ENCODE peak calls at places on chromosomes 13 and 19, in five cellular contexts. One of them, this sample, is unnamed.

GRCh38 chr19:5873617-5874199 is 3.4 kb upstream of the FUT5 start:
- DNase-seq in GM23248: no peak
- DNase-seq in H1: no peak
- DNase-seq in endodermal cell: no peak
- DNase-seq in mesenchymal stem cell: no peak
- DNase-seq in this sample: no peak

GRCh38 chr13:110323172-110323851 is 16.2 kb downstream of the COL4A2 start:
- DNase-seq in GM23248: peak; percentile 86
- DNase-seq in H1: no peak
- DNase-seq in mesenchymal stem cell: peak; percentile 81
- DNase-seq in endodermal cell: peak; percentile 71
- DNase-seq in this sample: no peak

GRCh38 chr19:33434886-33435705 is 61.6 kb downstream of the CEBPG start:
- DNase-seq in mesenchymal stem cell: peak; percentile 48
- DNase-seq in H1: no peak
- DNase-seq in endodermal cell: no peak
- DNase-seq in GM23248: peak; percentile 60
- DNase-seq in this sample: no peak

GRCh38 chr13:26957163-26957562 is 196.6 kb upstream of the GPR12 start:
- DNase-seq in mesenchymal stem cell: no peak
- DNase-seq in GM23248: no peak
- DNase-seq in H1: no peak
- DNase-seq in endodermal cell: no peak
- DNase-seq in this sample: no peak

GRCh38 chr13:21436582-21436981 is 22.5 kb downstream of the ZDHHC20 start:
- DNase-seq in H1: no peak
- DNase-seq in GM23248: no peak
- DNase-seq in mesenchymal stem cell: no peak
- DNase-seq in endodermal cell: no peak
- DNase-seq in this sample: no peak

GRCh38 chr19:19185853-19186728 is 5.9 kb downstream of the BORCS8 start:
- DNase-seq in GM23248: peak; percentile 51
- DNase-seq in endodermal cell: peak; percentile 96
- DNase-seq in mesenchymal stem cell: peak; percentile 54
- DNase-seq in H1: peak; percentile 92
- DNase-seq in this sample: peak; percentile 15

GRCh38 chr13:26964278-26965057 is 203.9 kb upstream of the GPR12 start:
- DNase-seq in GM23248: peak; percentile 14
- DNase-seq in H1: no peak
- DNase-seq in endodermal cell: no peak
- DNase-seq in mesenchymal stem cell: peak; percentile 43
- DNase-seq in this sample: no peak

GRCh38 chr19:6577410-6578125 is 13.4 kb downstream of the CD70 start:
- DNase-seq in mesenchymal stem cell: no peak
- DNase-seq in H1: no peak
- DNase-seq in endodermal cell: no peak
- DNase-seq in GM23248: no peak
- DNase-seq in this sample: peak; percentile 12

GRCh38 chr19:44308011-44308410 is 3.2 kb upstream of the ZNF235 start:
- DNase-seq in endodermal cell: no peak
- DNase-seq in mesenchymal stem cell: no peak
- DNase-seq in H1: no peak
- DNase-seq in GM23248: peak; percentile 78
- DNase-seq in this sample: no peak

GRCh38 chr13:29543230-29544215 is 52.0 kb downstream of the SLC7A1 start:
- DNase-seq in endodermal cell: peak; percentile 71
- DNase-seq in mesenchymal stem cell: peak; percentile 85
- DNase-seq in GM23248: peak; percentile 39
- DNase-seq in H1: no peak
- DNase-seq in this sample: no peak

GRCh38 chr19:37218592-37218935 is 550 bp downstream of the ZNF383 start:
- DNase-seq in endodermal cell: no peak
- DNase-seq in GM23248: peak; percentile 79
- DNase-seq in H1: no peak
- DNase-seq in mesenchymal stem cell: peak; percentile 82
- DNase-seq in this sample: no peak

GRCh38 chr19:11288349-11288748 is 7.6 kb upstream of the TSPAN16 start:
- DNase-seq in mesenchymal stem cell: peak; percentile 44
- DNase-seq in endodermal cell: no peak
- DNase-seq in H1: no peak
- DNase-seq in GM23248: peak; percentile 56
- DNase-seq in this sample: peak; percentile 38

GRCh38 chr13:27631665-27632064 is 10.0 kb downstream of the POLR1D start:
- DNase-seq in mesenchymal stem cell: no peak
- DNase-seq in H1: no peak
- DNase-seq in endodermal cell: no peak
- DNase-seq in GM23248: no peak
- DNase-seq in this sample: no peak

GRCh38 chr19:48497728-48498575 is 13.7 kb downstream of the LMTK3 start:
- DNase-seq in mesenchymal stem cell: no peak
- DNase-seq in H1: no peak
- DNase-seq in endodermal cell: no peak
- DNase-seq in GM23248: no peak
- DNase-seq in this sample: no peak

GRCh38 chr19:7789447-7789846 is 26.4 kb downstream of the CLEC4M start:
- DNase-seq in GM23248: no peak
- DNase-seq in endodermal cell: peak; percentile 89
- DNase-seq in mesenchymal stem cell: no peak
- DNase-seq in H1: peak; percentile 89
- DNase-seq in this sample: no peak

GRCh38 chr13:35855531-35856019 is 275.6 kb downstream of the DCLK1 start:
- DNase-seq in endodermal cell: peak; percentile 96
- DNase-seq in mesenchymal stem cell: no peak
- DNase-seq in H1: peak; percentile 66
- DNase-seq in GM23248: peak; percentile 52
- DNase-seq in this sample: no peak

GRCh38 chr13:112443191-112444000 is 67.2 kb downstream of the SPACA7 start:
- DNase-seq in H1: peak; percentile 81
- DNase-seq in endodermal cell: peak; percentile 76
- DNase-seq in GM23248: peak; percentile 35
- DNase-seq in mesenchymal stem cell: no peak
- DNase-seq in this sample: no peak

GRCh38 chr19:30447276-30447870 is 75.2 kb downstream of the ZNF536 start:
- DNase-seq in GM23248: peak; percentile 51
- DNase-seq in endodermal cell: no peak
- DNase-seq in mesenchymal stem cell: no peak
- DNase-seq in H1: no peak
- DNase-seq in this sample: no peak
- H3K9ac ChIP-seq in GM23248: no peak overlapping the region
- H3K9ac ChIP-seq in endodermal cell: no peak overlapping the region
- H3K9ac ChIP-seq in mesenchymal stem cell: no peak overlapping the region
- H3K9ac ChIP-seq in H1: no peak overlapping the region
- H3K9ac ChIP-seq in this sample: no peak overlapping the region

GRCh38 chr19:46349311-46349993 is 2.6 kb downstream of the PPP5C start:
- DNase-seq in H1: no peak
- DNase-seq in GM23248: no peak
- DNase-seq in mesenchymal stem cell: no peak
- DNase-seq in endodermal cell: no peak
- DNase-seq in this sample: no peak
- H3K9ac ChIP-seq in H1: no peak overlapping the region
- H3K9ac ChIP-seq in GM23248: no peak overlapping the region
- H3K9ac ChIP-seq in mesenchymal stem cell: peak overlapping the region; percentile 45
- H3K9ac ChIP-seq in endodermal cell: no peak overlapping the region
- H3K9ac ChIP-seq in this sample: no peak overlapping the region

GRCh38 chr19:35937345-35938281 is 1.4 kb downstream of the LRFN3 start:
- DNase-seq in mesenchymal stem cell: no peak
- DNase-seq in H1: no peak
- DNase-seq in endodermal cell: peak; percentile 57
- DNase-seq in GM23248: peak; percentile 18
- DNase-seq in this sample: no peak
- H3K9ac ChIP-seq in mesenchymal stem cell: peak overlapping the region; percentile 89
- H3K9ac ChIP-seq in H1: no peak overlapping the region
- H3K9ac ChIP-seq in endodermal cell: peak overlapping the region; percentile 71
- H3K9ac ChIP-seq in GM23248: peak overlapping the region; percentile 82
- H3K9ac ChIP-seq in this sample: no peak overlapping the region

DNA sequence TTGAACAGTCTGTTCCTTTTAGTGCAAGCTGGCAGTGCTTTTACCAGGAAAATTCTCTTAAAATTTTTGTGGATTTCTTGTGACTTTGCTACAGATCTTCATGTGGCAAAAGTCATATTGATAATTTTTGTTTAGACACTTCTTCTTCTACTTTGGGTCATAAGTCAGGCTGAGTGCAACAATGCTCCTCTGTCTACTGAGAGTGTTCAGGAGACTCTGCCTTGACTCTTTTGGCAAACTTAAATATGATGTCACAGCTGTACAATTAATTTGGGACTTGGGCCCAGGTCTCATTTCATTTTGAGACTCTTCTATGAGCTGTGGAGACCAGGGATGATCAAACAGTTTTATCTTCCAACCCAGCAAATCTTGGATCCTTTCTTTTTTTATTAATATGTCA is 19.7 kb upstream of the IPO5 start:
- DNase-seq in mesenchymal stem cell: no peak
- DNase-seq in GM23248: no peak
- DNase-seq in H1: no peak
- DNase-seq in endodermal cell: no peak
- DNase-seq in this sample: no peak
- H3K9ac ChIP-seq in mesenchymal stem cell: no peak overlapping the region
- H3K9ac ChIP-seq in GM23248: no peak overlapping the region
- H3K9ac ChIP-seq in H1: no peak overlapping the region
- H3K9ac ChIP-seq in endodermal cell: no peak overlapping the region
- H3K9ac ChIP-seq in this sample: no peak overlapping the region

GRCh38 chr19:42176649-42176989 is 40.9 kb downstream of the DEDD2 start:
- DNase-seq in H1: peak; percentile 67
- DNase-seq in endodermal cell: no peak
- DNase-seq in mesenchymal stem cell: no peak
- DNase-seq in GM23248: peak; percentile 75
- DNase-seq in this sample: no peak
- H3K9ac ChIP-seq in H1: no peak overlapping the region
- H3K9ac ChIP-seq in endodermal cell: no peak overlapping the region
- H3K9ac ChIP-seq in mesenchymal stem cell: peak overlapping the region; percentile 71
- H3K9ac ChIP-seq in GM23248: peak overlapping the region; percentile 56
- H3K9ac ChIP-seq in this sample: no peak overlapping the region

GRCh38 chr19:4763021-4763420 is 28.5 kb upstream of the FEM1A start:
- DNase-seq in GM23248: no peak
- DNase-seq in mesenchymal stem cell: no peak
- DNase-seq in H1: no peak
- DNase-seq in endodermal cell: no peak
- DNase-seq in this sample: no peak

GRCh38 chr19:4758082-4758481 is 33.5 kb upstream of the FEM1A start:
- DNase-seq in endodermal cell: no peak
- DNase-seq in mesenchymal stem cell: no peak
- DNase-seq in GM23248: no peak
- DNase-seq in H1: no peak
- DNase-seq in this sample: no peak

GRCh38 chr19:4758659-4759058 is 32.9 kb upstream of the FEM1A start:
- DNase-seq in endodermal cell: no peak
- DNase-seq in H1: no peak
- DNase-seq in mesenchymal stem cell: no peak
- DNase-seq in GM23248: no peak
- DNase-seq in this sample: no peak

GRCh38 chr19:4759388-4760284 is 31.9 kb upstream of the FEM1A start:
- DNase-seq in H1: peak; percentile 93
- DNase-seq in mesenchymal stem cell: peak; percentile 90
- DNase-seq in GM23248: peak; percentile 92
- DNase-seq in endodermal cell: peak; percentile 98
- DNase-seq in this sample: peak; percentile 83

DNA sequence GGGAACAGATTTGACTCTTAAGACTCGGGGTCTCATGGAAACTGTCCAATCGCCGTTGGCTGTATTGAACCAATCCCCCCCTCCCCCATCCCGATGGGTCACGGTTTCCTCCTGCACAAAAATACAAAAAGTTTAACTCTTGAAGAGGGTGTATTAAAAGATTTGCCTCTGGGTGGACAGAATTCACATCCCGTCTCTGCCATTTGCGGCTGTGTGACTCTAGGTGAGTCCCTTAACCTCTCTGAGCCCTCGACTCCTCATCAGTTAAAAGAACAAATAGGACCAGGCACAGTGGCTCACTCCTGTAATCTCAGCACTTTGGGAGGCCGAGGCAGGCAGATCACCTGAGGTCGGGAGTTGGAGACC is 31.3 kb upstream of the FEM1A start:
- DNase-seq in H1: no peak
- DNase-seq in GM23248: no peak
- DNase-seq in endodermal cell: no peak
- DNase-seq in mesenchymal stem cell: no peak
- DNase-seq in this sample: no peak
- H3K9ac ChIP-seq in H1: no peak overlapping the region
- H3K9ac ChIP-seq in GM23248: no peak overlapping the region
- H3K9ac ChIP-seq in endodermal cell: no peak overlapping the region
- H3K9ac ChIP-seq in mesenchymal stem cell: no peak overlapping the region
- H3K9ac ChIP-seq in this sample: no peak overlapping the region